ENCODE peak calls at places on chromosome 10, in ten cellular contexts. Z, M, T, I, H, E, Q, P, F and D are unnamed samples.

GRCh38 chr10:60518745-60519144 is 129.1 kb upstream of the ANK3 start:
- DNase-seq in E (no peak), I (no peak), Q (no peak), T (no peak), P (no peak), M (no peak), Z (no peak), H (no peak), F (no peak), D (no peak)

GRCh38 chr10:26438534-26439269 is 561 bp downstream of the APBB1IP start:
- DNase-seq in F (no peak), E (peak; percentile 41), I (peak; percentile 65), H (no peak), Q (no peak), T (no peak), Z (no peak), P (peak; percentile 34), M (peak; percentile 45), D (no peak)

GRCh38 chr10:22779331-22780019 is 65.1 kb upstream of the PIP4K2A start:
- DNase-seq in H (no peak), T (no peak), Z (peak; percentile 48), E (no peak), Q (no peak), M (no peak), I (peak; percentile 7), F (no peak), P (no peak), D (no peak)

GRCh38 chr10:71094712-71095390 is 117.5 kb upstream of the UNC5B start:
- DNase-seq in M (no peak), H (no peak), F (no peak), I (no peak), T (no peak), P (no peak), Q (no peak), E (no peak), Z (no peak), D (no peak)

GRCh38 chr10:58555170-58555929 is 42.7 kb downstream of the BICC1 start:
- DNase-seq in E (no peak), Z (peak; percentile 93), I (no peak), F (no peak), T (no peak), M (no peak), P (no peak), H (peak; percentile 84), Q (no peak), D (no peak)

GRCh38 chr10:96642530-96642929 is 55.7 kb upstream of the TM9SF3 start:
- DNase-seq in H (no peak), M (no peak), Q (no peak), Z (no peak), F (no peak), I (no peak), P (no peak), E (no peak), T (no peak), D (no peak)

GRCh38 chr10:30463944-30464451 is 30.0 kb downstream of the MAP3K8 start:
- DNase-seq in T (no peak), P (no peak), F (no peak), I (no peak), E (no peak), Q (peak; percentile 36), H (peak; percentile 48), M (no peak), Z (peak; percentile 10), D (no peak)

GRCh38 chr10:69446650-69447151 is 4.6 kb upstream of the TSPAN15 start:
- DNase-seq in P (no peak), T (no peak), H (peak; percentile 96), M (peak; percentile 82), I (peak; percentile 32), E (no peak), Z (peak; percentile 79), F (peak; percentile 91), Q (no peak), D (no peak)

GRCh38 chr10:44046605-44047004 is 338.3 kb downstream of the CXCL12 start:
- DNase-seq in H (no peak), M (peak; percentile 34), Q (no peak), T (peak; percentile 38), E (no peak), P (no peak), F (no peak), I (no peak), Z (no peak), D (no peak)
- TF ChIP-seq CTCF in H (no peak), M (peak; percentile 11), Q (peak; percentile 60), T (no peak), E (no peak), P (no peak), F (no peak), I (no peak), Z (no peak), D (no peak)

GRCh38 chr10:73819513-73820093 is 8.2 kb upstream of the NDST2 start:
- DNase-seq in I (no peak), F (no peak), Z (no peak), H (no peak), Q (no peak), T (peak; percentile 94), E (no peak), M (no peak), P (peak; percentile 53), D (no peak)

GRCh38 chr10:73827346-73828089 is 16.1 kb upstream of the NDST2 start:
- DNase-seq in Q (peak; percentile 90), H (no peak), Z (peak; percentile 42), P (no peak), I (no peak), F (peak; percentile 19), T (no peak), M (no peak), E (no peak), D (no peak)

GRCh38 chr10:73823391-73823790 is 12.0 kb upstream of the NDST2 start:
- DNase-seq in F (no peak), P (no peak), T (no peak), E (no peak), Z (no peak), Q (no peak), I (no peak), H (no peak), M (no peak), D (no peak)

GRCh38 chr10:73828166-73828565 is 16.8 kb upstream of the NDST2 start:
- DNase-seq in P (no peak), M (no peak), Z (no peak), I (no peak), E (no peak), Q (no peak), F (peak; percentile 33), H (no peak), T (no peak), D (no peak)

DNA sequence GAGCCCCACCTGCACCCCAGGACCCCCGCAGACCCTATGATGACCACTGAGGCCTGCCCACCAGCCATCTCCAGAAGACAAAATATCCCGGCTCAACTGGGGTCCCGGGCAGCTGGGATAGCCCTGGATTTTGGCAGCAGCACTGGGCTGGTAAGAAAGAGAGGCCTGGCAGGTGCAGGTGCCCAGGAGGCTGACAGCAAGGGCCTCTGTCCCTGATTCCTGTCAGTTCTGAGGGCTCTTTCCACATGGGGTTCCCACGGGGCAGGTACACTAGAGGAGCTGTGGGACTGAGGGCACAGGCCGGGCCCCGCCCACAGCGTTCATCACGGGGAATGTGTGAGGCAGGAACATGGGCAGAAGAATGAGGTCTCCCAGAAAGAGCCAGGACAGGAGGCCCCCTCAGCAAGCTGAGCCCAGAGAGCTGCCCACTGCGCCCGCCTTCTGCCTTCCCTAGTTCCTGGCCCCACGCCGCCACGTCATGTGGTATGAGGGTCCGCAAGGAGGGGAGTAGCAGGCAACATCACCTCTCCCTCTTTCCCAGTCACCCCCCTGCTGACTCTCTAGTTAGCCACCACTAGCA is 12.8 kb upstream of the NDST2 start:
- DNase-seq in M (no peak), I (no peak), H (no peak), E (no peak), Z (no peak), F (no peak), T (no peak), P (no peak), Q (no peak), D (no peak)
- TF ChIP-seq CTCF in M (no peak), I (no peak), H (no peak), E (no peak), Z (no peak), F (no peak), T (no peak), P (no peak), Q (no peak), D (no peak)

GRCh38 chr10:75110006-75110632 is 1.3 kb upstream of the SAMD8 start:
- DNase-seq in I (no peak), F (no peak), T (no peak), H (no peak), M (no peak), Q (peak; percentile 77), P (no peak), E (no peak), Z (no peak), D (no peak)

GRCh38 chr10:75111906-75112703 is 649 bp downstream of the SAMD8 start:
- DNase-seq in T (peak; percentile 50), P (no peak), E (no peak), I (peak; percentile 78), Q (peak; percentile 85), M (peak; percentile 51), Z (no peak), H (peak; percentile 60), F (peak; percentile 59), D (no peak)

GRCh38 chr10:75109459-75109778 is 2.0 kb upstream of the SAMD8 start:
- DNase-seq in Q (no peak), P (no peak), M (no peak), H (no peak), F (no peak), Z (no peak), E (no peak), T (no peak), I (no peak), D (no peak)

GRCh38 chr10:75108684-75109458 is 2.6 kb upstream of the SAMD8 start:
- DNase-seq in F (no peak), P (no peak), H (peak; percentile 61), Z (no peak), Q (peak; percentile 84), T (no peak), I (peak; percentile 35), M (peak; percentile 9), E (no peak), D (peak; percentile 77)

GRCh38 chr10:75111367-75111905 is at the start of gene SAMD8:
- DNase-seq in H (peak; percentile 98), M (peak; percentile 95), P (peak; percentile 97), Q (peak; percentile 99), E (peak; percentile 95), F (peak; percentile 96), I (peak; percentile 97), Z (peak; percentile 77), T (peak; percentile 97), D (no peak)
- TF ChIP-seq CTCF in H (no peak), M (no peak), P (peak; percentile 55), Q (peak; percentile 48), E (peak; percentile 81), F (peak; percentile 8), I (no peak), Z (no peak), T (no peak), D (no peak)

GRCh38 chr10:84531396-84531795 is 203.0 kb downstream of the CCSER2 start:
- DNase-seq in T (no peak), I (no peak), M (no peak), E (no peak), F (no peak), Q (no peak), Z (no peak), P (no peak), H (no peak), D (no peak)

GRCh38 chr10:84538036-84538435 is 209.6 kb downstream of the CCSER2 start:
- DNase-seq in F (no peak), T (no peak), E (no peak), H (no peak), M (no peak), P (no peak), I (no peak), Q (no peak), Z (no peak), D (no peak)

GRCh38 chr10:84537447-84537931 is 209.1 kb downstream of the CCSER2 start:
- DNase-seq in H (peak; percentile 57), I (peak; percentile 71), Z (no peak), Q (no peak), E (no peak), T (peak; percentile 59), P (peak; percentile 42), F (peak; percentile 66), M (peak; percentile 57), D (peak; percentile 35)

GRCh38 chr10:84530724-84531325 is 202.4 kb downstream of the CCSER2 start:
- DNase-seq in Q (no peak), M (no peak), E (no peak), Z (no peak), H (no peak), T (no peak), P (no peak), I (no peak), F (no peak), D (no peak)

DNA sequence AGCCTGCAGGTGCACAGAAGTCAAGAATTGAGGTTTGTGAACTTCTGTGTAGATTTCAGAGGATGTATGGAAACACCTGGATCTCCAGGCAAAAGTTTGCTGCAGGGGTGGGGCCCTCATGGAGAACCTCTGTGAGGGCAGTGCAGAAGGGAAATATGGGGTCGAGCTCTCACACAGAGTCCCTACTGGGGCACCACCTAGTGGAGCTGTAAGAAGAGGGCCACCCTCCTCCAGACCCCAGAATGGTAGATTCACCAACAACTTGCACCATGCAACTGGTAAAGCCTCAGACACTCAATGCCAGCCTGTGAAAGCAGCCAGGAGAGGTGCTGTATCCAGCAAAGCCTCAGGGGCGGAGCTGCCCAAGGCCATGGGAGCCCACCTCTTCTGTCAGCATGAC is 205.8 kb downstream of the CCSER2 start:
- DNase-seq in Z (no peak), M (no peak), Q (no peak), T (no peak), E (no peak), P (no peak), F (no peak), H (no peak), I (no peak), D (no peak)
- TF ChIP-seq CTCF in Z (no peak), M (peak; percentile 22), Q (peak; percentile 8), T (no peak), E (no peak), P (peak; percentile 37), F (peak; percentile 51), H (peak; percentile 12), I (peak; percentile 20), D (peak; percentile 21)